ENCODE peak calls at places on chromosomes 4 and X, in four cellular contexts. E is heart left ventricle, L is body of pancreas, H is stomach. A is an unnamed sample. For H3K4me1, the result is how much of the 10 kb centered on the place peaks cover.

GRCh38 chrX:69149466-69150293 is 15.6 kb downstream of the PJA1 start:
- DNase-seq in E (no peak), L (no peak), H (no peak), A (no peak)

GRCh38 chr4:121593760-121594159 is 103.0 kb downstream of the ANXA5 start:
- DNase-seq in H (no peak), L (no peak), E (no peak), A (no peak)

GRCh38 chr4:94491322-94491721 is 39.6 kb downstream of the PDLIM5 start:
- DNase-seq in L (no peak), E (no peak), H (no peak), A (no peak)

GRCh38 chrX:130539721-130540321 is 138.0 kb downstream of the RBMX2 start:
- DNase-seq in H (peak), L (peak), E (peak), A (peak)

GRCh38 chrX:120839506-120839905 is 36.2 kb downstream of the CT47B1 start:
- DNase-seq in E (no peak), L (no peak), H (no peak), A (no peak)

GRCh38 chr4:16155503-16156169 is 70.6 kb downstream of the TAPT1 start:
- DNase-seq in L (no peak), E (no peak), H (no peak), A (no peak)

GRCh38 chr4:139740531-139741041 is 75.0 kb downstream of the MGST2 start:
- DNase-seq in E (peak), L (peak), H (peak), A (peak)

GRCh38 chr4:186725422-186726149 is 1.9 kb upstream of the FAT1 start:
- DNase-seq in E (peak), L (peak), H (peak), A (peak)

GRCh38 chr4:13856387-13856786 is 228.9 kb upstream of the BOD1L1 start:
- DNase-seq in E (no peak), L (no peak), H (no peak), A (no peak)

GRCh38 chrX:10602646-10603045 is 17.7 kb downstream of the MID1 start:
- DNase-seq in E (no peak), L (no peak), H (no peak), A (no peak)

GRCh38 chrX:31580726-31581125 is 508.9 kb upstream of the FTHL17 start:
- DNase-seq in E (no peak), L (no peak), H (no peak), A (no peak)

GRCh38 chr4:102447413-102447812 is 53.7 kb upstream of the NFKB1 start:
- DNase-seq in H (no peak), E (no peak), L (no peak), A (no peak)

GRCh38 chr4:102453827-102454226 is 47.3 kb upstream of the NFKB1 start:
- DNase-seq in H (no peak), E (no peak), L (no peak), A (no peak)

GRCh38 chr4:102452854-102453253 is 48.3 kb upstream of the NFKB1 start:
- DNase-seq in E (no peak), H (no peak), L (no peak), A (no peak)

GRCh38 chr4:102451266-102451665 is 49.9 kb upstream of the NFKB1 start:
- DNase-seq in E (no peak), L (no peak), H (no peak), A (no peak)

DNA sequence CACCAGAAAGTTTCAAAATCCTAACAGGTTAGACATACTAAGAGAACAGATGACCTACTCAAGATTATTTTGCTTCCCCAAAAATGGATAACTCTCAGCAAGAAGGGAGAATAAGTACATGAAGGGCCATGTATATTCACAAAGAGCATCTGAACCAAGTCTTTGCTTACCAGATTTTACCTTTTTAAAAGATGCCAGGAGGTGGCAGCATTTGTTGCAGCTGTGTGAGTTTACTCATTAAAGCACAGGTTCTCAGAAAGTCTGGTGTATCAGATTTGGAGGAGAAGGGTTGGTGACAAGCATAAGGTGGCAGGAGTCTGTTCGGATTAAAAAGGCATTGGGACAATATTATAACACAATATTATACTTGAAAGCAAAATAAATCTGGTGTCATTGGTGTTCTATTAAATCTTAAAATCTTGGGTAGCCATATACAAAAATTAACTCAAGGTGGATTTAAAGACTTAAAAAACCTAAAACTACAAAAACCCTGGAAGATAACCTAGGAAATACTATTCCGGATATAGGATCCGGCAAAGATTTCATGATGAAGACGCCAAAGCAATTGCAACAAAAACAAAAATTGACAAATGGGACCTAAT is 51.3 kb upstream of the NFKB1 start:
- DNase-seq in E (no peak), L (peak), H (peak), A (peak)
- TF ChIP-seq CTCF in E (peak), L (peak), H (peak), A (peak)

DNA sequence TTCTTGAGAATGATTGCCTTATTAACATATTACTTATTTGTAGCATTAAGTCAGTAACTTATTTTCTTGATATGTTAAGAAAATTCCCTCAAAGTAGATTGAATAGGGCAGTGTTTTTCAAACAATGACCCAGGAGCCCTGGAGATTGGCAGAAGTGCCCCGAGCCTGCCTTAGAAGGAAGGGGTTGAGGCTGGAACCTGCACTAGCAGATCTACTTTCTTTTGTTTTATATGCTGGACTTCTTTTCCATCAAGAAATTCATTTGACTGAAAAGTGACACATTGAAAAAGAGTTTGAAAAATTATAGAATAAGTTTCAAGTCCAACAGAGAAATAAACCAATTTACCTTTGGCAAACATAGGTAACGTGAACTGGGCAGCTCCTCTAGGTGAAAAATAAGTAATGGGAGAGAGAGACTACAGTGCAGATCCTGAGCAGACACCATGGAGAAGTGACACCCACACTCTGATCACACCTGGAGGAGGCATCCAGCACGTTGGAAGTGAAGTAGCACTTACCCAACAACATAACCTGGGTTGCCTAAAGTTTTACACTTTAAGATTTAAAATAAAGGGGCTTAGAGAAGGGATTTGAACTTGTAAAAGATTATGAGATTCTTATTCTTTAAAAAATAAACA is 18.6 kb downstream of the ARSJ start:
- DNase-seq in E (no peak), L (no peak), H (no peak), A (no peak)
- H3K4me1 ChIP-seq in E (under half), L (under half), H (under half), A (under half)

GRCh38 chr4:141499454-141499853 is 136.9 kb upstream of the IL15 start:
- DNase-seq in L (no peak), H (no peak), E (no peak), A (no peak)

GRCh38 chr4:141501395-141501794 is 135.0 kb upstream of the IL15 start:
- DNase-seq in E (no peak), H (no peak), L (no peak), A (no peak)

GRCh38 chr4:141502755-141503154 is 133.6 kb upstream of the IL15 start:
- DNase-seq in H (no peak), L (no peak), E (no peak), A (no peak)

GRCh38 chr4:141501931-141502330 is 134.5 kb upstream of the IL15 start:
- DNase-seq in L (no peak), H (no peak), E (no peak), A (no peak)

GRCh38 chr4:141497627-141498026 is 138.8 kb upstream of the IL15 start:
- DNase-seq in E (no peak), H (no peak), L (no peak), A (no peak)
- TF ChIP-seq CTCF in E (no peak), H (no peak), L (no peak), A (no peak)

DNA sequence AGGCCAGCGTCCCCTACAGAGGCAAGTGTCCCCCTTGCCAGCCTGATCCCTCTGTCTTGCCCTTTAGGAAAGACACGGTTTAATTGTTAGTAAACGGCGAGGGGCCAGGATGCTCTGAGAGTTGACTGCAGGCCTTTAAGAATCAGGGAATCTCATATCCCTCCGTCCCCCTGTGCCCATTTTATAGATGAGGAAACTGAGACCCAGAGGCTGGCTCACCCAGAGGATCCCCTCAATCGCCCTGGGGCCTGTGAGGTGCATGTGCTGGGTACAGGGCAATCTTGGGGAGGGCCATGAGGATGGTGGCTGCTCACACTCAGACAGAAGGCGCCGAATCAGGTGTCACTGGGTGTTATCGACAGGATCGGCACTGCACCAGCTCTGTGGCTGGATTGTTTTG is 575 bp downstream of the ZNF185 start:
- DNase-seq in L (no peak), H (no peak), E (no peak), A (no peak)
- H3K4me1 ChIP-seq in L (under half), H (under half), E (under half), A (under half)

GRCh38 chr4:7046971-7047370 is 3.8 kb downstream of the TADA2B start:
- DNase-seq in H (no peak), E (no peak), L (no peak), A (no peak)
- TF ChIP-seq CTCF in H (no peak), E (no peak), L (no peak), A (no peak)

GRCh38 chr4:152112887-152113286 is 352.1 kb upstream of the GATB start:
- DNase-seq in H (no peak), E (no peak), L (no peak), A (no peak)
- H3K4me1 ChIP-seq in H (under half), E (under half), L (under half), A (under half)

DNA sequence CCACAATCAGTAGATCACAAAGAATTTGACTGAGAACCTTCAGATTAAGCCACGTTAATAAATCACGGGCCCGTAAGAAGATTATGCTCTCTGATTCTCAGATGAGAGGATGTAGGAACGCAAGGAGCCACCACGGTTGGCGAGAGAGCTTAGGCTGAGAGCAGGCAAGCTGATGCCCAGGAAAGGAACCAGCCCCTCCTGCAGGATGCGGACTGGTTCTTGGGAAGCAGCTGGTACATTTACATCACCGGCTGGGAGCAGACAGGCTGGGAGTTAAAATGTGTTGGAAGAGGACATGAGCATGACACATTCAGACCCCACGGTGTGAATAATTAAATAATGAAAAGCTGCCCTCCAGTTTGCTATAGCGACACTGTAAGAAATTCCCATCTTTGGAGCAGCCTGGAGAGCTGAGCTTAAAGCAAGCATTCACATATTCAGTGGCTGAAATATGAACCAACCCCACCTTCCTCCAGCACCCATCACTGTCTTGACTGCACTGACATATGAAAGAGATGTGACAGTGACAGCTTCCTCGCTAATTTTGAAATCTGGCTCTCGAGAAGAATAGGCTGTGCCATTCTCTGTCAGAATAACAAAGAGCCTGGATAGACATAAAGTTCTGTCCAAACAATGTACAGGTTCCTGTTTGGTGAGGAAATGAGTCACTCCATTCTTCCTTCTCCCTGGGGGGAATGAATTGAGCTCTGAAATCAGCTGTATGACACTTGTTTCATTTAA is 33.1 kb downstream of the LNX1 start:
- DNase-seq in L (no peak), E (no peak), H (no peak), A (no peak)
- TF ChIP-seq CTCF in L (no peak), E (no peak), H (no peak), A (no peak)

GRCh38 chr4:82787342-82787741 is 11.3 kb downstream of the SCD5 start:
- DNase-seq in L (no peak), E (no peak), H (no peak), A (no peak)
- H3K4me1 ChIP-seq in L (under half), E (under half), H (under half), A (under half)